ENCODE peak calls at places on chromosomes 16 and 17, in ten cellular contexts. W, P, J, L, B, N, O, S, D and Y are unnamed samples.

GRCh38 chr16:31301708-31302400 is 42.1 kb downstream of the ITGAM start:
- DNase-seq in O (peak), N (peak), W (no peak), J (no peak), S (peak), D (peak), L (no peak), P (no peak), B (no peak), Y (no peak)

GRCh38 chr17:3911271-3912053 is 4.8 kb downstream of the P2RX1 start:
- DNase-seq in D (no peak), N (peak), S (no peak), B (no peak), O (no peak), P (no peak), W (no peak), L (peak), J (no peak), Y (no peak)

GRCh38 chr17:68310141-68310540 is 18.8 kb downstream of the ARSG start:
- DNase-seq in P (peak), N (peak), L (no peak), J (no peak), B (no peak), D (no peak), S (no peak), O (no peak), W (no peak), Y (no peak)

GRCh38 chr17:50947844-50948514 is 81.8 kb upstream of the TOB1 start:
- DNase-seq in W (peak), N (no peak), J (no peak), S (no peak), O (no peak), P (no peak), D (no peak), L (no peak), B (no peak), Y (peak)

GRCh38 chr16:58076514-58076913 is 51.0 kb downstream of the MMP15 start:
- DNase-seq in N (no peak), O (no peak), W (no peak), B (no peak), L (no peak), J (no peak), P (no peak), S (no peak), D (no peak), Y (no peak)

GRCh38 chr17:10177921-10178788 is 20.3 kb downstream of the GAS7 start:
- DNase-seq in W (no peak), B (no peak), D (no peak), J (no peak), O (no peak), P (no peak), S (no peak), L (no peak), N (no peak), Y (no peak)

GRCh38 chr17:50165066-50165465 is 739 bp upstream of the SGCA start:
- DNase-seq in D (no peak), O (no peak), P (no peak), J (no peak), N (no peak), W (no peak), S (no peak), L (no peak), B (no peak), Y (no peak)

GRCh38 chr17:48215583-48216139 is 108.1 kb downstream of the SNX11 start:
- DNase-seq in B (peak), P (no peak), J (peak), O (no peak), S (no peak), N (no peak), L (no peak), W (no peak), D (no peak), Y (no peak)

GRCh38 chr16:86824751-86825310 is 246.5 kb downstream of the FOXL1 start:
- DNase-seq in N (no peak), P (no peak), W (peak), O (no peak), J (no peak), D (no peak), S (no peak), B (no peak), L (no peak), Y (no peak)

GRCh38 chr17:7864995-7865650 is 7.3 kb downstream of the CYB5D1 start:
- DNase-seq in D (no peak), J (no peak), N (no peak), B (no peak), O (no peak), L (no peak), P (no peak), W (no peak), S (no peak), Y (no peak)

GRCh38 chr16:24609740-24610420 is 70.5 kb downstream of the RBBP6 start:
- DNase-seq in S (peak), D (peak), J (peak), L (no peak), O (peak), W (no peak), P (no peak), N (peak), B (no peak), Y (peak)

GRCh38 chr16:5428932-5429331 is 331.3 kb upstream of the EEF2KMT start:
- DNase-seq in S (no peak), B (no peak), W (no peak), N (no peak), D (no peak), L (no peak), P (no peak), J (peak), O (no peak), Y (no peak)

GRCh38 chr17:7884581-7885356 is 3.8 kb upstream of the CHD3 start:
- DNase-seq in P (peak), D (no peak), N (peak), S (no peak), B (no peak), O (no peak), L (peak), J (no peak), W (no peak), Y (no peak)

GRCh38 chr16:57091200-57091989 is 988 bp upstream of the CPNE2 start:
- DNase-seq in B (no peak), L (no peak), W (no peak), D (peak), O (no peak), S (peak), J (peak), P (no peak), N (no peak), Y (no peak)

GRCh38 chr17:63275968-63276349 is 170.1 kb downstream of the CYB561 start:
- DNase-seq in O (peak), B (no peak), W (no peak), N (no peak), L (no peak), P (no peak), S (no peak), D (no peak), J (no peak), Y (no peak)

GRCh38 chr17:43479948-43480347 is 3.8 kb upstream of the DHX8 start:
- DNase-seq in B (no peak), S (no peak), W (no peak), N (no peak), D (no peak), L (no peak), J (peak), P (no peak), O (no peak), Y (no peak)

GRCh38 chr16:89920723-89921122 is 2.1 kb downstream of the MC1R start:
- DNase-seq in L (no peak), B (no peak), P (no peak), J (no peak), D (no peak), O (no peak), S (no peak), W (no peak), N (no peak), Y (no peak)

GRCh38 chr17:40491486-40491885 is 9.9 kb downstream of the TNS4 start:
- DNase-seq in L (no peak), S (no peak), J (no peak), B (no peak), N (no peak), O (no peak), W (no peak), P (no peak), D (no peak), Y (no peak)

GRCh38 chr16:27429330-27429871 is 27.4 kb downstream of the IL21R start:
- DNase-seq in J (no peak), P (no peak), O (no peak), S (no peak), N (peak), B (no peak), D (no peak), L (no peak), W (no peak), Y (no peak)

GRCh38 chr17:6471531-6472465 is 27.5 kb downstream of the PIMREG start:
- DNase-seq in D (no peak), L (no peak), S (no peak), J (no peak), O (peak), N (no peak), P (no peak), B (no peak), W (no peak), Y (no peak)

GRCh38 chr16:89264800-89265550 is 47.5 kb downstream of the ZNF778 start:
- DNase-seq in W (no peak), L (no peak), N (no peak), J (no peak), P (no peak), B (no peak), S (no peak), D (no peak), O (no peak), Y (no peak)

GRCh38 chr16:47578573-47578972 is 117.4 kb downstream of the PHKB start:
- DNase-seq in D (no peak), B (no peak), J (no peak), W (no peak), P (no peak), S (no peak), O (no peak), L (no peak), N (no peak), Y (no peak)

GRCh38 chr16:88759245-88759975 is 25.6 kb downstream of the PIEZO1 start:
- DNase-seq in D (peak), W (no peak), N (peak), B (no peak), J (peak), S (no peak), O (no peak), L (no peak), P (peak), Y (no peak)

GRCh38 chr17:39757931-39758873 is 20.5 kb downstream of the GRB7 start:
- DNase-seq in L (peak), O (no peak), B (no peak), N (peak), W (no peak), J (no peak), D (no peak), P (peak), S (no peak), Y (no peak)

GRCh38 chr16:69100046-69100765 is 5.2 kb upstream of the HAS3 start:
- DNase-seq in B (no peak), N (no peak), W (no peak), S (no peak), D (no peak), P (no peak), O (no peak), J (no peak), L (no peak), Y (no peak)

GRCh38 chr17:81966343-81967243 is 5.6 kb upstream of the NOTUM start:
- DNase-seq in S (no peak), J (peak), P (no peak), W (no peak), N (peak), B (no peak), L (no peak), D (no peak), O (no peak), Y (no peak)

GRCh38 chr16:50213939-50214519 is 52.3 kb upstream of the ADCY7 start:
- DNase-seq in N (no peak), B (no peak), P (no peak), D (peak), S (no peak), W (no peak), J (peak), L (peak), O (peak), Y (no peak)

GRCh38 chr16:22372882-22373661 is 1.3 kb downstream of the CDR2 start:
- DNase-seq in B (no peak), W (no peak), J (no peak), S (no peak), P (no peak), N (peak), D (no peak), L (no peak), O (no peak), Y (no peak)